ENCODE peak calls at places on chromosomes 11 and 22, in ten cellular contexts. I is activated CD8-positive, alpha-beta memory T cell treated with anti-CD3 and anti-CD28 coated beads, Interleukin-2, amount 50 U/mL, for 48 hours; X is NK-92 treated with Interleukin-12 subunit alpha and Interleukin-12 subunit beta, amount 100 ng/mL, for 24 hours; N is psoas muscle; F is activated gamma-delta T cell treated with anti-CD3 and anti-CD28 coated beads, Interleukin-2, amount 50 U/mL, for 16 hours; P is CD8-positive, alpha-beta memory T cell; B is NCI-H1105; G is amygdala; H is EH; V is substantia nigra. D is an unnamed sample.
A peak's percentile ranks its signal among the peaks of the same experiment; 100 is the strongest.

GRCh38 chr11:72754149-72754543 is 1.9 kb upstream of the ARAP1 start:
- DNase-seq in H (no peak), V (no peak), G (no peak), B (no peak), X (no peak), P (no peak), N (no peak), F (no peak), I (no peak), D (no peak)

GRCh38 chr11:114501901-114502300 is 57.8 kb downstream of the NXPE1 start:
- DNase-seq in X (no peak), N (no peak), F (no peak), P (no peak), I (no peak), V (no peak), B (no peak), H (peak; percentile 9), G (no peak), D (no peak)

GRCh38 chr11:69002743-69003231 is 10.3 kb downstream of the MRGPRF start:
- DNase-seq in B (no peak), V (no peak), H (no peak), P (no peak), I (no peak), F (no peak), G (no peak), N (no peak), X (no peak), D (no peak)

GRCh38 chr11:65378208-65378927 is 4.1 kb downstream of the SLC25A45 start:
- DNase-seq in B (no peak), H (no peak), F (no peak), P (no peak), N (no peak), G (no peak), X (no peak), V (no peak), I (no peak), D (no peak)

GRCh38 chr11:89436071-89436470 is 55.1 kb downstream of the NOX4 start:
- DNase-seq in G (no peak), F (no peak), V (no peak), N (no peak), I (no peak), H (peak; percentile 52), X (no peak), P (no peak), B (no peak), D (no peak)

GRCh38 chr11:80606726-80607125 is 1165.9 kb upstream of the TENM4 start:
- DNase-seq in I (no peak), N (no peak), F (no peak), V (no peak), G (no peak), H (no peak), X (no peak), B (no peak), P (no peak), D (no peak)

GRCh38 chr11:66568124-66568916 is at the start of gene CTSF:
- DNase-seq in B (peak; percentile 64), H (peak; percentile 79), X (no peak), G (peak; percentile 83), N (peak; percentile 89), V (peak; percentile 67), F (peak; percentile 58), P (peak; percentile 46), I (peak; percentile 87), D (peak; percentile 85)

GRCh38 chr22:35349368-35349703 is 31.6 kb upstream of the HMOX1 start:
- DNase-seq in G (no peak), F (no peak), P (no peak), X (no peak), B (peak; percentile 77), H (no peak), N (no peak), I (no peak), V (no peak), D (no peak)

GRCh38 chr11:45915446-45915845 is 2.2 kb downstream of the PEX16 start:
- DNase-seq in H (no peak), V (no peak), B (no peak), N (no peak), X (no peak), F (no peak), P (no peak), I (no peak), G (no peak), D (no peak)

GRCh38 chr11:69956669-69957190 is 121.4 kb upstream of the ANO1 start:
- DNase-seq in B (no peak), P (no peak), I (no peak), X (no peak), V (no peak), G (no peak), H (no peak), N (no peak), F (no peak), D (no peak)

GRCh38 chr11:12716816-12717215 is 42.6 kb downstream of the TEAD1 start:
- DNase-seq in I (no peak), P (no peak), V (no peak), B (no peak), X (no peak), F (no peak), N (no peak), G (no peak), H (peak; percentile 43), D (no peak)

GRCh38 chr11:3107608-3108182 is 50.5 kb upstream of the CARS1 start:
- DNase-seq in V (no peak), X (no peak), B (no peak), H (no peak), I (peak; percentile 40), N (no peak), G (no peak), P (no peak), F (no peak), D (no peak)

GRCh38 chr11:130424613-130425140 is 3.7 kb downstream of the ADAMTS8 start:
- DNase-seq in B (no peak), F (no peak), G (no peak), N (no peak), X (no peak), P (no peak), H (no peak), V (no peak), I (no peak), D (no peak)